ENCODE peak calls at places on chromosomes 2 and 18, in four cellular contexts. Q is choroid plexus epithelial cell, T is activated gamma-delta T cell treated with Interleukin-2 at 50 U/mL for 16 hours, K is LHCN-M2. U is an unnamed sample.
A peak's percentile ranks its signal among the peaks of the same experiment; 100 is the strongest.

GRCh38 chr2:100526868-100527267 is 35.9 kb upstream of the PDCL3 start:
- DNase-seq in K (no peak), T (no peak), Q (no peak), U (no peak)

GRCh38 chr2:237298323-237299118 is 115.4 kb downstream of the COL6A3 start:
- DNase-seq in T (no peak), K (peak; percentile 71), Q (peak; percentile 77), U (peak; percentile 88)

GRCh38 chr2:239540174-239540573 is 139.4 kb upstream of the HDAC4 start:
- DNase-seq in K (no peak), Q (no peak), T (no peak), U (no peak)

GRCh38 chr2:16067444-16068232 is 127.3 kb downstream of the MYCN start:
- DNase-seq in K (no peak), Q (no peak), T (no peak), U (no peak)

GRCh38 chr18:63979409-63979908 is 9.6 kb downstream of the SERPINB8 start:
- DNase-seq in K (peak; percentile 56), Q (peak; percentile 84), T (peak; percentile 38), U (peak; percentile 85)

GRCh38 chr18:11577271-11578112 is 31.9 kb upstream of the SLC35G4 start:
- DNase-seq in Q (no peak), K (no peak), T (no peak), U (no peak)

GRCh38 chr2:109459485-109459884 is 154.3 kb downstream of the SEPTIN10 start:
- DNase-seq in Q (no peak), T (no peak), K (peak; percentile 87), U (peak; percentile 88)

GRCh38 chr18:44798433-44799048 is 117.9 kb downstream of the SETBP1 start:
- DNase-seq in T (no peak), K (no peak), Q (no peak), U (no peak)

GRCh38 chr2:157444643-157445040 is 753 bp upstream of the CYTIP start:
- DNase-seq in K (no peak), T (no peak), Q (no peak), U (no peak)

GRCh38 chr2:121427187-121427689 is 103.4 kb upstream of the RNU4ATAC start:
- DNase-seq in K (peak; percentile 28), T (no peak), Q (peak; percentile 36), U (peak; percentile 44)

GRCh38 chr2:38075436-38076249 is at the start of gene CYP1B1:
- DNase-seq in T (no peak), Q (peak; percentile 69), K (no peak), U (peak; percentile 45)

GRCh38 chr18:42086288-42086687 is 131.3 kb downstream of the PIK3C3 start:
- DNase-seq in T (no peak), K (no peak), Q (peak; percentile 11), U (peak; percentile 72)

GRCh38 chr18:45775241-45775676 is 50.2 kb upstream of the SIGLEC15 start:
- DNase-seq in K (peak; percentile 64), Q (peak; percentile 92), T (peak; percentile 24), U (peak; percentile 84)

GRCh38 chr18:36809590-36810381 is 19.0 kb downstream of the TPGS2 start:
- DNase-seq in T (peak; percentile 23), K (peak; percentile 74), Q (peak; percentile 83), U (peak; percentile 81)

GRCh38 chr18:23943104-23943503 is 71.5 kb upstream of the TTC39C start:
- DNase-seq in T (no peak), K (no peak), Q (no peak), U (peak; percentile 32)

GRCh38 chr2:202932425-202933138 is 20.5 kb downstream of the CARF start:
- DNase-seq in K (peak; percentile 77), T (no peak), Q (peak; percentile 70), U (peak; percentile 4)

GRCh38 chr2:128326296-128326790 is 7.7 kb upstream of the HS6ST1 start:
- DNase-seq in K (no peak), Q (no peak), T (no peak), U (peak; percentile 1)

GRCh38 chr18:32770181-32770650 is 2.6 kb downstream of the KLHL14 start:
- DNase-seq in K (no peak), T (no peak), Q (no peak), U (no peak)

GRCh38 chr2:96530144-96530430 is 6.5 kb upstream of the ARID5A start:
- DNase-seq in K (no peak), T (no peak), Q (no peak), U (no peak)

GRCh38 chr2:95323347-95324155 is 26.4 kb downstream of the KCNIP3 start:
- DNase-seq in K (no peak), Q (peak; percentile 16), T (no peak), U (peak; percentile 37)